ENCODE peak calls at places on chromosomes 6 and 20, in eight cellular contexts. S is activated gamma-delta T cell treated with anti-CD3 and anti-CD28 coated beads, Interleukin-2, amount 50 U/mL, for 16 hours; B is left lung; D is mammary epithelial cell; V is Kasumi-1; M is T-cell; K is neural progenitor cell; N is GM19239. R is an unnamed sample.

GRCh38 chr6:8707956-8708772 is 272.8 kb upstream of the SLC35B3 start:
- DNase-seq in S (no peak), B (peak; percentile 36), D (peak; percentile 19), V (peak; percentile 80), M (no peak), K (peak; percentile 44), N (no peak), R (no peak)

GRCh38 chr6:111982681-111983080 is 71.2 kb upstream of the CCN6 start:
- DNase-seq in S (no peak), B (no peak), D (peak; percentile 46), V (no peak), M (no peak), K (no peak), N (no peak), R (no peak)

GRCh38 chr20:47379433-47380150 is 23.1 kb upstream of the ZMYND8 start:
- DNase-seq in S (no peak), B (no peak), D (no peak), V (no peak), M (no peak), K (no peak), N (no peak), R (no peak)

GRCh38 chr6:118755941-118756646 is 104.7 kb upstream of the CEP85L start:
- DNase-seq in S (no peak), B (no peak), D (no peak), V (no peak), M (no peak), K (no peak), N (no peak), R (no peak)

GRCh38 chr20:50930139-50931047 is 844 bp downstream of the ADNP start:
- DNase-seq in S (no peak), B (peak; percentile 38), D (no peak), V (no peak), M (no peak), K (peak; percentile 64), N (no peak), R (peak; percentile 4)

GRCh38 chr6:132812756-132813172 is 1.6 kb upstream of the RPS12 start:
- DNase-seq in S (no peak), B (no peak), D (no peak), V (peak; percentile 20), M (no peak), K (peak; percentile 19), N (no peak), R (no peak)

GRCh38 chr6:109124219-109124618 is 28.9 kb downstream of the CEP57L1 start:
- DNase-seq in S (no peak), B (no peak), D (no peak), V (no peak), M (no peak), K (no peak), N (no peak), R (no peak)

GRCh38 chr6:46655803-46656202 is 3.0 kb downstream of the SLC25A27 start:
- DNase-seq in S (no peak), B (no peak), D (no peak), V (peak; percentile 22), M (no peak), K (peak; percentile 74), N (no peak), R (no peak)

GRCh38 chr6:116400376-116400775 is 29.6 kb downstream of the DSE start:
- DNase-seq in S (no peak), B (no peak), D (no peak), V (no peak), M (no peak), K (no peak), N (no peak), R (no peak)

GRCh38 chr6:5994234-5994998 is 12.3 kb downstream of the NRN1 start:
- DNase-seq in S (no peak), B (no peak), D (no peak), V (no peak), M (no peak), K (peak; percentile 50), N (no peak), R (no peak)

GRCh38 chr20:1946762-1947534 is 46.9 kb downstream of the PDYN start:
- DNase-seq in S (no peak), B (peak; percentile 55), D (no peak), V (no peak), M (no peak), K (peak; percentile 96), N (no peak), R (no peak)

GRCh38 chr6:87716928-87717655 is 15.1 kb upstream of the AKIRIN2 start:
- DNase-seq in S (no peak), B (no peak), D (no peak), V (no peak), M (no peak), K (no peak), N (no peak), R (no peak)

GRCh38 chr6:131948221-131948661 is 2.9 kb downstream of the CCN2 start:
- DNase-seq in S (no peak), B (no peak), D (no peak), V (no peak), M (no peak), K (no peak), N (no peak), R (no peak)

GRCh38 chr6:16769131-16769985 is 8.1 kb upstream of the ATXN1 start:
- DNase-seq in S (peak; percentile 63), B (peak; percentile 70), D (peak; percentile 92), V (peak; percentile 95), M (peak; percentile 71), K (no peak), N (no peak), R (peak; percentile 59)

GRCh38 chr6:6657085-6657819 is 68.7 kb downstream of the LY86 start:
- DNase-seq in S (no peak), B (no peak), D (no peak), V (no peak), M (no peak), K (no peak), N (no peak), R (no peak)

GRCh38 chr6:162032620-162033019 is 694.9 kb downstream of the PRKN start:
- DNase-seq in S (no peak), B (no peak), D (peak; percentile 23), V (peak; percentile 36), M (no peak), K (no peak), N (no peak), R (no peak)

GRCh38 chr6:22231050-22231449 is 65.8 kb downstream of the PRL start:
- DNase-seq in S (no peak), B (no peak), D (no peak), V (no peak), M (no peak), K (no peak), N (no peak), R (no peak)

GRCh38 chr20:11044561-11044960 is 370.8 kb upstream of the JAG1 start:
- DNase-seq in S (no peak), B (no peak), D (no peak), V (no peak), M (no peak), K (no peak), N (no peak), R (no peak)

GRCh38 chr20:36845288-36845969 is 30.5 kb upstream of the TLDC2 start:
- DNase-seq in S (no peak), B (no peak), D (no peak), V (no peak), M (no peak), K (peak; percentile 32), N (no peak), R (no peak)

GRCh38 chr20:8018928-8019177 is 708 bp downstream of the TMX4 start:
- DNase-seq in S (no peak), B (no peak), D (no peak), V (peak; percentile 42), M (no peak), K (no peak), N (no peak), R (no peak)

GRCh38 chr6:36985963-36986703 is at the start of gene MTCH1:
- DNase-seq in S (peak; percentile 82), B (peak; percentile 92), D (peak; percentile 87), V (peak; percentile 85), M (peak; percentile 70), K (peak; percentile 96), N (peak; percentile 94), R (peak; percentile 83)

GRCh38 chr6:14922706-14923105 is 323.2 kb upstream of the JARID2 start:
- DNase-seq in S (no peak), B (no peak), D (no peak), V (no peak), M (no peak), K (no peak), N (no peak), R (no peak)

GRCh38 chr6:145531032-145531431 is 204.3 kb downstream of the EPM2A start:
- DNase-seq in S (no peak), B (no peak), D (no peak), V (no peak), M (no peak), K (no peak), N (no peak), R (no peak)

R was measured in T follicular helper cell.